ENCODE peak calls at places on chromosomes 13 and 19, in nine cellular contexts. X, N, Z, Y, F, D, T, B and U are unnamed samples.

GRCh38 chr19:3403489-3404323 is 37.3 kb downstream of the NFIC start:
- DNase-seq in Z (peak), N (peak), T (no peak), Y (no peak), X (peak), D (peak), F (peak), B (peak), U (peak)

GRCh38 chr19:4322942-4323665 is 15.5 kb downstream of the STAP2 start:
- DNase-seq in B (no peak), N (no peak), Z (no peak), X (no peak), F (no peak), Y (no peak), T (no peak), D (no peak), U (no peak)

GRCh38 chr13:50531917-50532899 is 311.3 kb downstream of the DLEU7 start:
- DNase-seq in F (peak), N (no peak), X (peak), B (peak), T (no peak), D (no peak), Z (no peak), Y (no peak), U (peak)

GRCh38 chr19:22619932-22620331 is 14.2 kb upstream of the ZNF492 start:
- DNase-seq in F (no peak), B (no peak), N (no peak), T (no peak), D (no peak), X (no peak), Z (no peak), Y (no peak), U (no peak)

GRCh38 chr13:109131698-109132257 is 502.4 kb downstream of the MYO16 start:
- DNase-seq in X (peak), F (peak), Z (no peak), B (peak), N (no peak), Y (no peak), D (no peak), T (no peak), U (no peak)

GRCh38 chr13:111233080-111233479 is 87.4 kb upstream of the TEX29 start:
- DNase-seq in T (no peak), N (no peak), Y (no peak), Z (no peak), X (no peak), D (no peak), B (no peak), F (no peak), U (no peak)

GRCh38 chr13:32961724-32962123 is 54.5 kb upstream of the KL start:
- DNase-seq in Z (no peak), D (no peak), F (no peak), Y (no peak), B (no peak), T (no peak), X (no peak), N (no peak), U (no peak)

GRCh38 chr13:112688560-112689497 is 1.0 kb upstream of the ATP11A start:
- DNase-seq in Z (no peak), F (peak), B (no peak), Y (no peak), D (no peak), N (no peak), T (peak), X (no peak), U (no peak)

GRCh38 chr13:111908391-111908790 is 158.6 kb upstream of the SOX1 start:
- DNase-seq in B (no peak), F (no peak), T (no peak), Z (no peak), X (no peak), D (no peak), N (no peak), Y (peak), U (no peak)

GRCh38 chr19:5006821-5007220 is 37.9 kb downstream of the KDM4B start:
- DNase-seq in N (no peak), T (no peak), D (no peak), B (no peak), Y (no peak), X (no peak), Z (no peak), F (no peak), U (no peak)

GRCh38 chr19:21835429-21835809 is 563 bp downstream of the ZNF43 start:
- DNase-seq in B (no peak), D (no peak), N (no peak), F (no peak), T (no peak), Y (no peak), X (no peak), Z (no peak), U (no peak)

GRCh38 chr19:4295972-4296771 is 6.0 kb downstream of the TMIGD2 start:
- DNase-seq in Y (no peak), N (no peak), X (peak), F (no peak), Z (no peak), T (no peak), B (peak), D (no peak), U (no peak)

GRCh38 chr13:112447761-112448603 is 71.8 kb downstream of the SPACA7 start:
- DNase-seq in T (no peak), B (no peak), Z (no peak), Y (no peak), X (no peak), D (no peak), F (no peak), N (no peak), U (no peak)

GRCh38 chr13:51212808-51213728 is 9.1 kb upstream of the FAM124A start:
- DNase-seq in T (no peak), Z (no peak), X (peak), N (no peak), F (no peak), D (no peak), B (no peak), Y (no peak), U (peak)

GRCh38 chr19:22784051-22784450 is at the start of gene ZNF99:
- DNase-seq in F (no peak), D (no peak), Z (no peak), N (no peak), X (no peak), B (no peak), Y (no peak), T (no peak), U (no peak)

GRCh38 chr13:19845758-19846157 is 17.7 kb downstream of the ZMYM5 start:
- DNase-seq in B (peak), F (peak), T (no peak), N (peak), X (peak), Y (no peak), D (peak), Z (peak), U (peak)

GRCh38 chr19:38291855-38292254 is 12.2 kb upstream of the C19orf33 start:
- DNase-seq in Y (no peak), X (no peak), T (no peak), F (no peak), D (no peak), Z (no peak), B (no peak), N (no peak), U (no peak)

GRCh38 chr13:27113436-27113835 is 58.2 kb downstream of the USP12 start:
- DNase-seq in Z (no peak), D (no peak), B (no peak), X (no peak), F (no peak), T (no peak), Y (no peak), N (no peak), U (no peak)

GRCh38 chr19:14843169-14843568 is 5.6 kb downstream of the OR7A10 start:
- DNase-seq in Y (no peak), T (no peak), N (no peak), F (no peak), B (no peak), Z (no peak), D (no peak), X (no peak), U (no peak)

GRCh38 chr13:65653548-65654078 is 1576.5 kb downstream of the PCDH9 start:
- DNase-seq in B (no peak), D (no peak), Y (no peak), N (no peak), F (no peak), Z (no peak), T (no peak), X (no peak), U (no peak)

GRCh38 chr13:106047859-106048258 is 487.6 kb downstream of the EFNB2 start:
- DNase-seq in Y (no peak), Z (no peak), B (no peak), F (no peak), T (no peak), N (no peak), D (no peak), X (peak), U (peak)

GRCh38 chr19:41441321-41441945 is 1.5 kb upstream of the ERICH4 start:
- DNase-seq in N (no peak), Z (no peak), F (no peak), D (no peak), Y (no peak), B (no peak), T (no peak), X (no peak), U (no peak)

GRCh38 chr13:19622189-19622588 is 11.3 kb upstream of the MPHOSPH8 start:
- DNase-seq in Y (no peak), Z (no peak), N (no peak), B (no peak), F (no peak), D (no peak), T (no peak), X (no peak), U (no peak)

GRCh38 chr19:18675779-18676178 is 7.7 kb upstream of the CRTC1 start:
- DNase-seq in Y (no peak), B (peak), X (no peak), F (no peak), N (no peak), D (no peak), Z (no peak), T (peak), U (peak)

GRCh38 chr19:48746738-48747575 is at the start of gene IZUMO1:
- DNase-seq in D (peak), N (peak), X (peak), T (peak), Z (peak), B (peak), F (peak), Y (no peak), U (peak)

GRCh38 chr13:76454991-76455390 is 431.2 kb downstream of the KCTD12 start:
- DNase-seq in X (peak), T (peak), F (no peak), Y (no peak), D (no peak), N (no peak), B (no peak), Z (peak), U (no peak)

GRCh38 chr13:23960566-23961156 is 63.4 kb upstream of the C1QTNF9B start:
- DNase-seq in N (no peak), F (peak), T (peak), X (peak), Y (no peak), D (no peak), Z (no peak), B (peak), U (peak)

GRCh38 chr13:97018029-97018819 is 23.9 kb upstream of the OXGR1 start:
- DNase-seq in F (peak), T (peak), B (peak), N (peak), X (peak), D (no peak), Y (no peak), Z (no peak), U (peak)

GRCh38 chr13:52984881-52985363 is 43.7 kb upstream of the OLFM4 start:
- DNase-seq in Y (no peak), N (no peak), F (no peak), X (no peak), Z (no peak), T (no peak), B (no peak), D (no peak), U (no peak)

GRCh38 chr13:41945926-41946325 is 15.0 kb downstream of the VWA8 start:
- DNase-seq in X (no peak), T (no peak), N (no peak), D (no peak), Z (no peak), F (no peak), B (no peak), Y (no peak), U (no peak)

GRCh38 chr19:17259934-17260333 is 4.6 kb downstream of the USHBP1 start:
- DNase-seq in X (no peak), Z (no peak), B (no peak), N (no peak), T (no peak), D (no peak), Y (no peak), F (no peak), U (no peak)

GRCh38 chr13:29480893-29481525 is 114.5 kb downstream of the SLC7A1 start:
- DNase-seq in Z (no peak), X (no peak), B (no peak), Y (no peak), T (no peak), N (no peak), F (no peak), D (no peak), U (no peak)

GRCh38 chr13:29452773-29453574 is 142.5 kb downstream of the SLC7A1 start:
- DNase-seq in T (no peak), Y (no peak), Z (no peak), X (no peak), B (no peak), F (peak), N (no peak), D (no peak), U (peak)

GRCh38 chr13:99601535-99601934 is 100.3 kb downstream of the TM9SF2 start:
- DNase-seq in Y (no peak), X (no peak), Z (no peak), N (no peak), D (no peak), F (no peak), B (no peak), T (no peak), U (no peak)

GRCh38 chr13:109348514-109349340 is 437.7 kb downstream of the IRS2 start:
- DNase-seq in X (peak), D (no peak), N (peak), Y (no peak), Z (no peak), T (no peak), F (peak), B (peak), U (peak)

GRCh38 chr13:103772576-103772975 is 706.4 kb upstream of the SLC10A2 start:
- DNase-seq in N (no peak), B (no peak), X (no peak), F (no peak), Z (no peak), D (no peak), T (no peak), Y (no peak), U (no peak)

GRCh38 chr13:29497137-29497654 is 98.3 kb downstream of the SLC7A1 start:
- DNase-seq in Z (no peak), D (no peak), B (peak), T (peak), F (peak), X (peak), N (no peak), Y (no peak), U (peak)

DNA sequence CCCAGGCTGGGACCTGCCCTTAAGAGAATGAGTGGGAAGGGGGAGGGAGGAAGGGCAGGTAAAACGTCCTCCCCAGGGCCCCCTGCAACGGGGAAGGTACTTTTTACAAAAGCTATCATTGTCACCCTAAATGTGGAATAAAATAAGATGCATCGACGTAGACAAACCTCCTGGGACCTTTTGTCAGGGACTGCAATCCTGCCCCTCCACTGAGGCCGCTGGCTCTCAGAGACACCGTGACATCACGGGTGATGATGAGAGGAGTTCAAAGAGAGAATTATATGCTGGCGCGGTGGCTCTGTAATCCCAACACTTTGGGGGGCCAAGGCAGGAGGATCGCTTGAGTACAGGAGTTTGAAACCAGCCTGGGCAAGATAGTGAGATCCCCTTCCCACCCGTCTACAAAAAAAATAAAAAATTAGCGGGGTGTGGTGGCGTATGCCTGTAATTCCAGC is 1.8 kb upstream of the MYBPC2 start:
- DNase-seq in D (no peak), T (peak), Z (no peak), Y (no peak), F (no peak), X (no peak), B (no peak), N (no peak), U (no peak)
- TF ChIP-seq CTCF in D (no peak), T (no peak), Z (no peak), Y (no peak), F (no peak), X (no peak), B (no peak), N (no peak), U (no peak)

DNA sequence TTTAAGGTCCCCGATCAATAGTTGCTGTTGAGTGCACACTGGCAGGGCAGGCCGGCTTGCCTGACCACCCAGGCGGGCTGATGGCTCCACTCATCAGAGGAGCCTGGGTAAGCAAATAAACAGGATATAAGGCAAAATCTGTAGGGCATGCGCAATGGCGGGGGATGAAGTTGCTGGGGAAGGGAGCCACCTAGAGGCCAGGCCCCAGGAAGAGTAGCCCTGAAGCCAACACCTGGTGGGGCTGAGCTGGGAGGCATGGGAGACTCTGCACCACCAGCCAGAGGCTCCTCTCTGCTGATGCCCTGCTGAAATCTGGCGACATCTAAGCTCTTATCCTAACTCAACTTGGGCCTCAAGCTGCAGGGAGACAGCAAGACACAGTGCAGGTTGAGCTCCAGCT is 324.3 kb downstream of the ZNF536 start:
- DNase-seq in B (peak), T (peak), X (no peak), Z (no peak), Y (no peak), F (peak), N (no peak), D (no peak), U (no peak)
- TF ChIP-seq CTCF in B (peak), T (peak), X (peak), Z (peak), Y (peak), F (peak), N (no peak), D (peak), U (peak)

GRCh38 chr19:1466018-1466460 is 13.0 kb downstream of the C19orf25 start:
- DNase-seq in N (no peak), B (no peak), D (no peak), Y (no peak), T (no peak), Z (no peak), F (no peak), X (no peak), U (no peak)

GRCh38 chr19:1467228-1467511 is 11.8 kb downstream of the C19orf25 start:
- DNase-seq in F (no peak), X (no peak), Y (no peak), T (no peak), N (no peak), D (no peak), Z (no peak), B (no peak), U (no peak)

GRCh38 chr19:1467512-1468273 is 11.3 kb downstream of the C19orf25 start:
- DNase-seq in B (no peak), T (peak), Y (no peak), N (no peak), F (no peak), Z (no peak), D (no peak), X (no peak), U (no peak)

GRCh38 chr19:1466461-1467227 is 12.4 kb downstream of the C19orf25 start:
- DNase-seq in F (no peak), D (no peak), Z (no peak), X (no peak), Y (no peak), B (no peak), T (peak), N (no peak), U (no peak)

GRCh38 chr19:1465191-1466016 is 13.6 kb downstream of the C19orf25 start:
- DNase-seq in Z (no peak), Y (no peak), F (no peak), B (no peak), X (no peak), N (no peak), D (no peak), T (peak), U (no peak)
- TF ChIP-seq CTCF in Z (peak), Y (peak), F (peak), B (peak), X (peak), N (peak), D (peak), T (no peak), U (no peak)

GRCh38 chr13:40341086-40341471 is 325.4 kb downstream of the FOXO1 start:
- DNase-seq in Y (no peak), F (peak), D (no peak), B (peak), T (peak), Z (no peak), X (peak), N (no peak), U (no peak)
- TF ChIP-seq CTCF in Y (no peak), F (no peak), D (no peak), B (no peak), T (no peak), Z (no peak), X (no peak), N (no peak), U (no peak)

GRCh38 chr19:13825489-13826475 is 30.5 kb downstream of the ZSWIM4 start:
- DNase-seq in N (no peak), Z (no peak), Y (no peak), T (peak), F (no peak), D (no peak), X (no peak), B (no peak), U (no peak)
- TF ChIP-seq CTCF in N (peak), Z (no peak), Y (peak), T (peak), F (no peak), D (peak), X (no peak), B (no peak), U (no peak)

DNA sequence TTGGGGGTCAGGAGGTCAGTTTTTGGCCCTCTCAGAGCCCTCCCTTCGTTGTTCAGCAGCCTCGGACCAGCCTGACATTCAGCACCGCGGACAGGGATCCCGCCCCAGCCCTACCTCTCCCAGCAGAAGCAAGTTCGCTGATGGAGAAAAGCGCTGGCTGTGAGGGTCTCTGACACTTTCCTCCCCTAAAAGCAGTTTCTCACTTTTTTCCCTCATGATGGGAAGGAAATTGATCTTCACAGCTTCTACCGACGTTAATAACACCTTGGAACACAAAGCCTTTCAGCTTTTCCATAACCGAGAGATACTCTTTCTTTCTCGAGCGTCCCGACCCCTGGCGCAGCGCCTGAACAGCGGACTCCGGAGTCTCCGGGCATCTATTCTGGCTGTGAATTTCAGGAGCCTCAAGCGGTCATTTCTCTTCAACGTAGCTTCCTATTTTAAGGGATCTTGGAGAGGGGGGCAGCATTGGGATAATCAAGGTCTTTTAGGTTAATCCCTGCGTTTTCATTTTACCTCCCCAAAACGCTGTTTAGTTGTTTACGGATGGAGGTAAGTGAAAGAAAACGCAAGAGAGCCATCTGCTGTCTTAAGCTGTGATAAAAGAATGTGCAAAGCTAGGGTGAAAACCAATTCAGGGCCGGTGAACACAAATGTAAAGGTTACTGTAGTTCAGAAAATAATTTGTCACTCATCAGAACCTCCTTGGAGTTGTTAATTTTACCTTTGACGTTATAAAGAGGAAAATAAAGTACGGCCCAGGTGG is 467.2 kb downstream of the ITGBL1 start:
- DNase-seq in F (peak), Z (no peak), X (peak), N (no peak), D (no peak), B (peak), T (peak), Y (no peak), U (peak)
- TF ChIP-seq CTCF in F (no peak), Z (no peak), X (no peak), N (no peak), D (no peak), B (no peak), T (peak), Y (no peak), U (no peak)

DNA sequence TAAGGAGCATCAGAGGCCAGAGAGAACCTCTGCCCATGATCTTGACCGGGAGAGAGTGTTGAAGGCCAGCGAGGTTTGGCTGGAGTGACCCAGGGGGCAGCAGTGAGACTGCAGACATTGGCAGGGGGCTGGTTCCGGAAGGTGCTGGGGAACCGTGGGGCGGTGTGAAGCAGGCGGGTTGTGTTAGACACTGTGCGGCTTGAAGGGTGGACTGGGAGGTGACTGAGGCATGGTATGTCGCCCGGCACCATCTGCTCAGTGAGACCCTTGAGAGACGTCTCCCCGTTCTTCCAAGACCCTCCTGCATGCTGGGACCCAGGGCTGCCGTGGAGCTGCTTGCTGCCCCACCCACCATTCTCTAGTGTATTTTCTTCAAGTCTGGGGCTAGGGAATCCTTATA is 24.6 kb downstream of the CARM1 start:
- DNase-seq in Z (no peak), N (no peak), X (no peak), F (no peak), Y (no peak), T (no peak), D (no peak), B (no peak), U (no peak)
- TF ChIP-seq CTCF in Z (no peak), N (peak), X (no peak), F (peak), Y (no peak), T (no peak), D (no peak), B (peak), U (peak)